ENCODE peak calls at places on chromosomes 2 and 18, in seven cellular contexts. M is naive thymus-derived CD8-positive, alpha-beta T cell; F is stimulated activated CD8-positive, alpha-beta memory T cell treated with anti-CD3 and anti-CD28 coated beads, Interleukin-15, amount 100 ng/mL, for 24 hours; S is psoas muscle; A is uterus; V is dorsolateral prefrontal cortex; C is dermis microvascular lymphatic vessel endothelial cell. W is an unnamed sample.

GRCh38 chr2:181077128-181077709 is 96.8 kb downstream of the UBE2E3 start:
- DNase-seq in M (no peak), F (no peak), S (no peak), A (no peak), V (no peak), C (peak), W (no peak)

GRCh38 chr18:57051586-57052044 is 95.3 kb upstream of the BOD1L2 start:
- DNase-seq in M (no peak), F (no peak), S (no peak), A (no peak), V (no peak), C (no peak), W (no peak)

GRCh38 chr2:222057249-222058073 is 241.3 kb downstream of the PAX3 start:
- DNase-seq in M (no peak), F (no peak), S (no peak), A (no peak), V (no peak), C (no peak), W (no peak)

GRCh38 chr2:43221660-43222471 is 4.5 kb downstream of the ZFP36L2 start:
- DNase-seq in M (peak), F (peak), S (peak), A (peak), V (peak), C (peak), W (no peak)

GRCh38 chr2:200585730-200586643 is at the start of gene AOX1:
- DNase-seq in M (peak), F (no peak), S (peak), A (peak), V (peak), C (peak), W (no peak)

GRCh38 chr18:50719471-50719987 is 100.3 kb downstream of the MRO start:
- DNase-seq in M (no peak), F (no peak), S (no peak), A (no peak), V (no peak), C (no peak), W (no peak)

GRCh38 chr2:222884114-222884764 is 23.4 kb downstream of the ACSL3 start:
- DNase-seq in M (no peak), F (no peak), S (no peak), A (no peak), V (no peak), C (no peak), W (no peak)

GRCh38 chr2:85410584-85411404 is 628 bp upstream of the CAPG start:
- DNase-seq in M (no peak), F (no peak), S (no peak), A (no peak), V (no peak), C (no peak), W (no peak)

GRCh38 chr2:240517342-240517741 is 40.4 kb downstream of the ANKMY1 start:
- DNase-seq in M (no peak), F (no peak), S (no peak), A (no peak), V (no peak), C (no peak), W (no peak)

GRCh38 chr2:160816916-160817315 is 323.3 kb upstream of the RBMS1 start:
- DNase-seq in M (no peak), F (no peak), S (no peak), A (no peak), V (no peak), C (no peak), W (no peak)

GRCh38 chr2:12547771-12548170 is 169.0 kb upstream of the TRIB2 start:
- DNase-seq in M (no peak), F (no peak), S (no peak), A (no peak), V (no peak), C (no peak), W (no peak)

GRCh38 chr2:3606028-3606369 is 11.1 kb downstream of the COLEC11 start:
- DNase-seq in M (no peak), F (no peak), S (no peak), A (no peak), V (no peak), C (no peak), W (no peak)

GRCh38 chr18:53817976-53818950 is 406.2 kb downstream of the MBD2 start:
- DNase-seq in M (no peak), F (no peak), S (no peak), A (no peak), V (no peak), C (no peak), W (no peak)

GRCh38 chr2:11616097-11616687 is 53.8 kb downstream of the NTSR2 start:
- DNase-seq in M (no peak), F (no peak), S (no peak), A (no peak), V (no peak), C (no peak), W (no peak)

GRCh38 chr2:68135448-68136320 is 22.0 kb upstream of the PNO1 start:
- DNase-seq in M (no peak), F (no peak), S (no peak), A (no peak), V (no peak), C (no peak), W (no peak)

GRCh38 chr2:127355407-127356008 is 32.3 kb downstream of the MAP3K2 start:
- DNase-seq in M (no peak), F (no peak), S (no peak), A (no peak), V (no peak), C (peak), W (no peak)

GRCh38 chr2:41595235-41595634 is 452.6 kb upstream of the PKDCC start:
- DNase-seq in M (no peak), F (no peak), S (no peak), A (no peak), V (no peak), C (no peak), W (no peak)

GRCh38 chr2:150346806-150347205 is 140.7 kb downstream of the RND3 start:
- DNase-seq in M (no peak), F (no peak), S (no peak), A (no peak), V (no peak), C (no peak), W (no peak)

GRCh38 chr2:43075906-43076585 is 150.4 kb downstream of the ZFP36L2 start:
- DNase-seq in M (no peak), F (no peak), S (peak), A (peak), V (no peak), C (peak), W (no peak)